ENCODE peak calls at places on chromosomes 2 and 18, in four cellular contexts. J, S, T and Y are unnamed samples.

GRCh38 chr2:227853765-227854271 is 17.6 kb upstream of the DAW1 start:
- DNase-seq in J (no peak), T (no peak), S (no peak), Y (no peak)

GRCh38 chr2:2683581-2683980 is 352.5 kb upstream of the MYT1L start:
- DNase-seq in T (no peak), S (no peak), J (no peak), Y (no peak)

GRCh38 chr2:160336091-160336490 is 136.0 kb upstream of the ITGB6 start:
- DNase-seq in S (no peak), J (no peak), T (no peak), Y (no peak)

GRCh38 chr2:120314656-120315366 is 31.1 kb upstream of the INHBB start:
- DNase-seq in S (no peak), T (no peak), J (no peak), Y (no peak)

GRCh38 chr18:3710712-3711269 is 260.8 kb downstream of the TGIF1 start:
- DNase-seq in J (no peak), T (peak; percentile 20), S (no peak), Y (no peak)

GRCh38 chr18:74396252-74397204 is 60.6 kb downstream of the DIPK1C start:
- DNase-seq in T (no peak), J (no peak), S (no peak), Y (no peak)

GRCh38 chr2:174048238-174048637 is 83.1 kb upstream of the SP3 start:
- DNase-seq in T (peak; percentile 57), J (no peak), S (no peak), Y (no peak)

GRCh38 chr2:234286118-234286598 is 210.7 kb downstream of the ARL4C start:
- DNase-seq in J (no peak), T (no peak), S (no peak), Y (no peak)

GRCh38 chr2:152718909-152719645 is 657 bp downstream of the ARL6IP6 start:
- DNase-seq in T (peak; percentile 20), J (peak; percentile 64), S (peak; percentile 63), Y (peak; percentile 37)

GRCh38 chr2:168255103-168255502 is 7.7 kb upstream of the STK39 start:
- DNase-seq in J (no peak), T (no peak), S (no peak), Y (no peak)

GRCh38 chr2:120938132-120938771 is 202.6 kb downstream of the GLI2 start:
- DNase-seq in S (peak; percentile 39), J (peak; percentile 40), T (peak; percentile 89), Y (no peak)

GRCh38 chr2:49914281-49914680 is 760.0 kb upstream of the FSHR start:
- DNase-seq in T (no peak), J (no peak), S (no peak), Y (no peak)

GRCh38 chr2:205967391-205968075 is 118.4 kb downstream of the INO80D start:
- DNase-seq in S (no peak), T (no peak), J (no peak), Y (no peak)

GRCh38 chr2:224038049-224038829 is 847 bp downstream of the SERPINE2 start:
- DNase-seq in S (peak; percentile 33), J (no peak), T (no peak), Y (no peak)

GRCh38 chr2:160062283-160063005 is at the start of gene PLA2R1:
- DNase-seq in T (no peak), J (no peak), S (no peak), Y (no peak)

GRCh38 chr2:8756230-8756629 is 74.4 kb downstream of the ID2 start:
- DNase-seq in J (no peak), T (no peak), S (no peak), Y (no peak)

GRCh38 chr2:65294701-65295100 is 67.1 kb downstream of the ACTR2 start:
- DNase-seq in T (no peak), J (peak; percentile 87), S (no peak), Y (no peak)

GRCh38 chr2:237631029-237631785 is 3.8 kb downstream of the LRRFIP1 start:
- DNase-seq in S (no peak), T (no peak), J (no peak), Y (no peak)

GRCh38 chr2:207683879-207684627 is 27.4 kb upstream of the CCNYL1 start:
- DNase-seq in S (peak; percentile 84), T (no peak), J (no peak), Y (no peak)

GRCh38 chr2:138334323-138334722 is 167.2 kb upstream of the SPOPL start:
- DNase-seq in J (no peak), S (no peak), T (no peak), Y (no peak)

GRCh38 chr2:48548871-48549270 is 18.9 kb downstream of the STON1 start:
- DNase-seq in S (no peak), J (no peak), T (no peak), Y (no peak)

DNA sequence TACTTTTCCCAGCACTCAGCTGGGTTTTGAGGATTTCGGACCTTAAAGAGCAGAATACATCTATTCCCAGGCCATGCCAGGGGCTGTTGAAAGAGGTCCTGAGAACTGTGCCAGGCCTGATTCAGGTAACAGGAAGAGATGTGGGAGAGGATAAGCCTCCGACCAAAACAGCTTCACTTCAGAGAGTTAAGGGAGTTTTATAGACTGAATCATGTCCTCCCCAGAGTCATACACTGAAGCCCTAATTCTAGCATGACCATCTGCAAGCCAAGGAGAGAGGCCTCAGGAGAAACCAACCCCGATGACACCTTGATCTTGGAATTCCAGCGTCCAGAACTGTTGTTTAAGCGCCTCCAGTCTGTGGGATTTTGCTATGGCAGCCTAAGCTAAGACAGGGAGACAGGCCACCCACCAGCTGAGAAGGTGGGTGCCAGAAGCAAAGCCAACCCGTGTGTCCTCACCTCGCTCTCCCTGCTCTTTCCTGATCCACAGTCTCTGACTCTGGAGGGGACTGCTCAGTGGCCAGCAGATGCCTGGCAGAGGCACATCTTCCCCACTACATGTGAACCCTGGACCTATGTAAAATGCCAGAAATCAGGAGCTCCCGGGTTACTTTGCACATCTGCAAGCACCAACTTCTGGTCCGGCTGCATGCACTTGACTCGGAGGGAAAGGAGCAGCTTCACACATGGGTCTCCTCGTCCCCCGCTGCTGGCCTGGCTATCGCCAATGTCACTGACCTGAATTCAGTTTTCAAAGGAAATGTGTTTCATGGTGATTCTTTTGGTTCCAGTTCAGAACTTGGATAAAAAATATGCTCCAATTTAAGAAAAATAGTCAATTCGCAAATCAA is 116.8 kb upstream of the EPC2 start:
- DNase-seq in J (no peak), T (no peak), S (no peak), Y (no peak)
- TF ChIP-seq MAX in J (no peak), T (no peak), S (no peak), Y (no peak)

GRCh38 chr2:175330195-175330594 is 148.7 kb upstream of the ATP5MC3 start:
- DNase-seq in J (no peak), S (no peak), T (no peak), Y (no peak)
- H3K4me2 ChIP-seq in J (no peak overlapping the region), S (no peak overlapping the region), T (no peak overlapping the region), Y (no peak overlapping the region)

GRCh38 chr2:11103984-11104793 is 51.1 kb upstream of the SLC66A3 start:
- DNase-seq in J (no peak), T (no peak), S (no peak), Y (peak; percentile 83)
- TF ChIP-seq NFIC in J (no peak), T (no peak), S (no peak), Y (peak; percentile 64)

DNA sequence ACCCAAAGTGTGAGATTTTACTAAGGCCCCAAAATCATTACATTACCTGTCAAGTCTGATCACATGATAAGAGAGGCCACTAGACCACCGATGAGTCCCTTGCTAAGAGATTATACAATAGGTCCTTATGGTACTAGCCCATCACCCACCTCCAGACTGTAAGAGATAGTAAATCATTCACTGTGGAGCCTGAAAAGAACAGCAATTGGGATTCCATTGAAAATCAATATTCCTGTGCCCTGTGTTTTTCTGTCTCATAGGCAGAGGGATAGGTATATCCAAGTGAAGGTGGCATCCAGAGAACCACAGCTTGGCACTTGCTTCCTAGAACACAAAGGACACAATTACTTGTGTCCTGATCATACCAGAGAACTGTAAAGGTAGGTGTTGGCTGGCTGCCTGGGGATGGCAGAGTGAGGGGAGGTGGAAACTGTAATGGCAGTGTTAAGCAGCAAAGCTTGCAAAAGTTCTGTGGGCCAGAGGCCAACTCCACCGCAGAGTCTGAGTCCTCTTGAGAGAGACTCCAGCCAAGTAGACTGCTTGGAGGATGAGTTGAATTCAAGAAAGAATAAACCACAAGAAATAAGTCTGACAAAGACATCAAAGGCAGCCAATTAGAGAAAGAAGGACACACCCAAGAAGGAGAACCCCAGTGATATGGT is 102.0 kb upstream of the PIEZO2 start:
- DNase-seq in S (no peak), J (no peak), T (no peak), Y (no peak)
- TF ChIP-seq MAX in S (no peak), J (no peak), T (no peak), Y (no peak)

GRCh38 chr18:71431171-71431570 is 1113.0 kb downstream of the CBLN2 start:
- DNase-seq in J (no peak), S (no peak), T (no peak), Y (no peak)
- H3K4me2 ChIP-seq in J (no peak overlapping the region), S (no peak overlapping the region), T (no peak overlapping the region), Y (no peak overlapping the region)

GRCh38 chr2:101551489-101551888 is 76.6 kb upstream of the RFX8 start:
- DNase-seq in T (no peak), J (no peak), S (no peak), Y (no peak)

GRCh38 chr2:101545940-101546339 is 71.0 kb upstream of the RFX8 start:
- DNase-seq in S (no peak), J (no peak), T (no peak), Y (no peak)

GRCh38 chr2:101540518-101540917 is 65.6 kb upstream of the RFX8 start:
- DNase-seq in T (no peak), J (no peak), S (no peak), Y (no peak)

GRCh38 chr2:101550555-101550954 is 75.6 kb upstream of the RFX8 start:
- DNase-seq in J (no peak), S (no peak), T (no peak), Y (no peak)

DNA sequence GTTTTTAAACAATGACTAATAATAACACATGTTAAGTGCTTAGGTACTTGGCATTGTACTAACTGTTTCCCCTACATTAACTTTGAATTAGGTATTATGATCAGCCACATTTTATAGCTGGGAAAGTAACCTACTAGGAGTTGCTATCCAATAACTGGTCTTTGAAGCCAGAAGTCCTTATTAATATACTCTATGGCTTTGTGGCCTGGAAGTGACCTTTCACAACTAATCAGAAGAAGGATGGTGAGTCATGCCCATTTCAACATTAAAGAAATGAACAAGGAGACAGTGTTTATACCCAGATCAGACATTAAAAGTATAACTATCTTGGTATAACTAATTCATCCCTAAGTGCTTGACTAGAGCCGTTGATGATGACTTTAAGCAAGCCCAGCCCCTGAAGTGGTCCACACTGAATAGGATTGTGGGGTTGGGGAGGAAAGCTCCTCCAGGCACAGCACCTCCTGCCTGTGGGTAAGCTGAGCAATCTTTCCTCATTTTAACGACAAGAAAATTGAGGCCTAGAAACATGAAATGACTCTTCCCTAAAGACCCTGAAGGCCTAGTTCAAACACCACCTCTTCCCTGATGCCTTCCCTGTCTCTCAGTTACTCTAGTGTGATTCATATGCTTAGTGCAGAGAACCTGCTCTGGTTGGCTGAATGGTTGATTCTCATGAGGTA is 71.6 kb upstream of the RFX8 start:
- DNase-seq in J (no peak), S (no peak), T (no peak), Y (no peak)
- TF ChIP-seq NFIC in J (no peak), S (no peak), T (no peak), Y (no peak)